ENCODE peak calls at places on chromosomes 2 and 18, in six cellular contexts. Q is GM23248, S is SK-N-SH, A is neural progenitor cell, C is HCT116, O is PC-3. N is an unnamed sample.
A peak's percentile ranks its signal among the peaks of the same experiment; 100 is the strongest.

GRCh38 chr2:62197017-62197586 is 1.2 kb downstream of the B3GNT2 start:
- DNase-seq in Q (peak; percentile 41), A (peak; percentile 40), S (peak; percentile 68), C (no peak), O (peak; percentile 17), N (peak; percentile 53)

GRCh38 chr2:181755181-181755580 is 74.9 kb upstream of the NEUROD1 start:
- DNase-seq in A (no peak), C (no peak), Q (no peak), S (no peak), O (no peak), N (no peak)

GRCh38 chr2:197889041-197889440 is 84.6 kb downstream of the PLCL1 start:
- DNase-seq in Q (peak; percentile 90), A (peak; percentile 49), C (no peak), O (no peak), S (no peak), N (peak; percentile 80)

GRCh38 chr2:181394741-181395437 is 62.3 kb upstream of the ITGA4 start:
- DNase-seq in O (no peak), S (no peak), Q (no peak), C (no peak), A (no peak), N (no peak)

GRCh38 chr2:33665039-33665438 is 65.9 kb upstream of the FAM98A start:
- DNase-seq in Q (no peak), C (no peak), O (no peak), A (no peak), S (no peak), N (no peak)

GRCh38 chr2:185745864-185746859 is 7.6 kb downstream of the FSIP2 start:
- DNase-seq in C (no peak), A (no peak), Q (no peak), O (peak; percentile 92), S (no peak), N (no peak)

GRCh38 chr2:102806250-102806837 is 44.5 kb downstream of the TMEM182 start:
- DNase-seq in A (peak; percentile 73), O (peak; percentile 78), C (peak; percentile 37), Q (peak; percentile 73), S (peak; percentile 75), N (peak; percentile 18)

GRCh38 chr2:95034221-95034620 is 8.7 kb downstream of the MAL start:
- DNase-seq in C (no peak), S (peak; percentile 42), A (no peak), Q (peak; percentile 61), O (peak; percentile 95), N (no peak)

GRCh38 chr18:13455960-13456471 is 237.5 kb downstream of the LDLRAD4 start:
- DNase-seq in C (no peak), S (no peak), O (no peak), A (no peak), Q (no peak), N (no peak)

GRCh38 chr2:219249203-219249980 is 3.7 kb upstream of the TUBA4B start:
- DNase-seq in S (no peak), C (no peak), Q (peak; percentile 92), O (peak; percentile 91), A (no peak), N (peak; percentile 75)

GRCh38 chr2:181104512-181105121 is 124.2 kb downstream of the UBE2E3 start:
- DNase-seq in C (peak; percentile 51), S (peak; percentile 20), O (peak; percentile 81), A (peak; percentile 66), Q (peak; percentile 74), N (peak; percentile 46)

GRCh38 chr2:42984081-42984480 is 191.7 kb upstream of the HAAO start:
- DNase-seq in O (no peak), A (peak; percentile 84), Q (no peak), S (peak; percentile 62), C (no peak), N (no peak)

GRCh38 chr2:212548459-212548815 is 9.8 kb upstream of the ERBB4 start:
- DNase-seq in S (peak; percentile 28), Q (peak; percentile 67), C (peak; percentile 28), O (peak; percentile 68), A (peak; percentile 50), N (no peak)

GRCh38 chr2:240233891-240234502 is 93.5 kb upstream of the OTOS start:
- DNase-seq in C (no peak), O (no peak), A (no peak), S (no peak), Q (no peak), N (no peak)

GRCh38 chr18:76709659-76710645 is 112.4 kb upstream of the ZNF236 start:
- DNase-seq in A (peak; percentile 88), S (peak; percentile 81), Q (peak; percentile 87), O (peak; percentile 66), C (peak; percentile 52), N (peak; percentile 66)

GRCh38 chr2:128526455-128526976 is 207.8 kb upstream of the HS6ST1 start:
- DNase-seq in O (no peak), S (no peak), A (no peak), C (no peak), Q (no peak), N (no peak)

GRCh38 chr2:71347517-71347916 is 15.9 kb downstream of the ZNF638 start:
- DNase-seq in A (peak; percentile 35), Q (peak; percentile 46), C (no peak), O (peak; percentile 40), S (no peak), N (peak; percentile 24)

GRCh38 chr2:68828887-68829708 is 42.1 kb downstream of the BMP10 start:
- DNase-seq in Q (peak; percentile 90), A (no peak), S (peak; percentile 87), O (peak; percentile 95), C (peak; percentile 6), N (peak; percentile 56)

GRCh38 chr2:38190542-38191218 is 114.7 kb upstream of the CYP1B1 start:
- DNase-seq in Q (peak; percentile 90), O (no peak), S (no peak), C (no peak), A (no peak), N (no peak)

GRCh38 chr2:20143263-20143662 is 81.7 kb downstream of the SDC1 start:
- DNase-seq in A (no peak), Q (peak; percentile 50), C (no peak), O (peak; percentile 30), S (no peak), N (no peak)

GRCh38 chr2:121326628-121327027 is 41.6 kb upstream of the TFCP2L1 start:
- DNase-seq in Q (no peak), O (no peak), A (no peak), C (no peak), S (no peak), N (no peak)

GRCh38 chr2:176079285-176079830 is 4.4 kb downstream of the EVX2 start:
- DNase-seq in O (no peak), A (peak; percentile 62), C (no peak), Q (no peak), S (peak; percentile 52), N (no peak)

GRCh38 chr2:30105556-30105955 is 41.3 kb upstream of the YPEL5 start:
- DNase-seq in C (no peak), A (no peak), O (no peak), Q (peak; percentile 28), S (no peak), N (no peak)

GRCh38 chr2:186903183-186903582 is 54.2 kb upstream of the ZSWIM2 start:
- DNase-seq in Q (peak; percentile 41), S (peak; percentile 3), C (no peak), A (no peak), O (peak; percentile 38), N (peak; percentile 38)

GRCh38 chr2:65731476-65731875 is 299.1 kb upstream of the SPRED2 start:
- DNase-seq in C (no peak), Q (no peak), A (no peak), O (no peak), S (no peak), N (no peak)

GRCh38 chr2:120741514-120742448 is 6.1 kb downstream of the GLI2 start:
- DNase-seq in S (peak; percentile 68), O (peak; percentile 23), C (no peak), A (peak; percentile 91), Q (peak; percentile 65), N (no peak)

GRCh38 chr2:101409699-101410098 is 22.4 kb upstream of the CREG2 start:
- DNase-seq in S (no peak), A (no peak), Q (no peak), C (no peak), O (no peak), N (no peak)

GRCh38 chr2:115848192-115848591 is 1405.8 kb downstream of the DPP10 start:
- DNase-seq in C (no peak), S (no peak), Q (no peak), A (no peak), O (no peak), N (no peak)

GRCh38 chr2:233503947-233504637 is 62.5 kb downstream of the USP40 start:
- DNase-seq in S (no peak), O (no peak), A (no peak), C (no peak), Q (no peak), N (peak; percentile 68)

GRCh38 chr2:112884869-112885502 is 26.0 kb upstream of the IL37 start:
- DNase-seq in Q (peak; percentile 28), A (peak; percentile 71), S (peak; percentile 50), C (peak; percentile 40), O (peak; percentile 80), N (peak; percentile 80)

GRCh38 chr18:61658431-61658830 is 234.4 kb downstream of the RNF152 start:
- DNase-seq in S (no peak), Q (no peak), O (no peak), C (no peak), A (no peak), N (no peak)

GRCh38 chr2:202172439-202173191 is 65.8 kb downstream of the SUMO1 start:
- DNase-seq in S (no peak), O (no peak), A (no peak), C (no peak), Q (no peak), N (peak; percentile 16)
- TF ChIP-seq EZH2phosphoT487 in S (no peak), O (no peak), A (no peak), C (no peak), Q (no peak), N (no peak)

DNA sequence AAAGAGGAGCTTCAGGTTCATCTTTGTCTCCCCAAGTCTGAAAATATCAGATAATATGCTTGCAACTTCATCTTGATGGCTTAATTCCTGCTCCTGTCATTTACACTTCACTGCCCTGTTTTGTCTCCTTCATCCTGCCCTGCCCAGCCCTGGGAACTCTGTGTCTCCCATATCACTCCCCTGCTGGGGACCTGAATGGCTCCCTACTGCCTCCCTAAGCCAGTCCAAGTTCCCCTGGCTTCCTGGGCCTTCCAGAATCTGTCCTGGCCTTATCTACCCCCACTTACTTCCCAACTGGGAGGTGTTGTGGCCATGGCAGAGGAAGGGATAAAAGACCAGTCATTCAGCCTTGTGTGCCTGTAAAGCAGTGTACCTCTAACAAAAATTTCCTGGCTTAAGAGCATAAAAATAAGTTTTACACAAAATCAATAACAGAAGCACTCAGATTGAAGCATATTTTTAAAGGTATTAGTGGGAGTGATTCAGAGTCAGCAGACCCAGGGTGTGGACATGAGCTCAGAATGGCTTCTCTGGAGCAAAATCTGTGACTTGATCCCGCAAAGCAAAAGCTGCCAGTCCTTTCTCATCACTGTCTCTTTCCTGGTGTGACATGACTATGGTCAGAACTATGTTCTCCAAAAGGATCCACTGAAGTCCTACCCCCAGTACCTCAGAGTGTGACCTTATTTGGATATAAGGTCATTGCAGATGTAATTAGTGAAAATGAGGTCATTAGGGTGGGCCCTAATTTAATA is 59.1 kb downstream of the INO80C start:
- DNase-seq in O (peak; percentile 6), Q (peak; percentile 11), C (no peak), S (no peak), A (no peak), N (no peak)
- H3K9ac ChIP-seq in O (no peak overlapping the region), Q (no peak overlapping the region), C (no peak overlapping the region), S (no peak overlapping the region), A (no peak overlapping the region), N (no peak overlapping the region)

GRCh38 chr18:3499498-3499897 is 49.5 kb downstream of the TGIF1 start:
- DNase-seq in C (no peak), Q (no peak), S (peak; percentile 55), A (peak; percentile 58), O (no peak), N (no peak)
- TF ChIP-seq EZH2phosphoT487 in C (no peak), Q (no peak), S (no peak), A (no peak), O (no peak), N (no peak)

GRCh38 chr18:68440433-68440832 is 274.5 kb downstream of the TMX3 start:
- DNase-seq in O (no peak), S (no peak), A (no peak), C (no peak), Q (peak; percentile 20), N (no peak)
- H3K9ac ChIP-seq in O (no peak overlapping the region), S (no peak overlapping the region), A (no peak overlapping the region), C (no peak overlapping the region), Q (peak overlapping the region; percentile 67), N (no peak overlapping the region)

N was measured in MM.1S.